ENCODE peak calls at places on chromosomes 1 and 21, in six cellular contexts. One of them, this sample, is unnamed.

GRCh38 chr1:151458936-151459330 is 361 bp downstream of the POGZ start:
- DNase-seq in GM23338: peak; percentile 82
- DNase-seq in IMR-90: peak; percentile 63
- DNase-seq in upper lobe of left lung: peak; percentile 67
- DNase-seq in mucosa of descending colon: peak; percentile 77
- DNase-seq in upper lobe of right lung: peak; percentile 84
- DNase-seq in this sample: peak; percentile 61

GRCh38 chr1:232571523-232571922 is 58.4 kb downstream of the SIPA1L2 start:
- DNase-seq in GM23338: no peak
- DNase-seq in IMR-90: peak; percentile 35
- DNase-seq in upper lobe of left lung: no peak
- DNase-seq in mucosa of descending colon: no peak
- DNase-seq in upper lobe of right lung: no peak
- DNase-seq in this sample: no peak

GRCh38 chr1:10909697-10910489 is 102.6 kb upstream of the TARDBP start:
- DNase-seq in GM23338: peak; percentile 83
- DNase-seq in IMR-90: no peak
- DNase-seq in upper lobe of left lung: peak; percentile 59
- DNase-seq in mucosa of descending colon: peak; percentile 80
- DNase-seq in upper lobe of right lung: peak; percentile 90
- DNase-seq in this sample: peak; percentile 56

GRCh38 chr1:29691499-29691898 is 455.2 kb downstream of the PTPRU start:
- DNase-seq in GM23338: no peak
- DNase-seq in IMR-90: no peak
- DNase-seq in upper lobe of left lung: no peak
- DNase-seq in mucosa of descending colon: no peak
- DNase-seq in upper lobe of right lung: no peak
- DNase-seq in this sample: no peak

GRCh38 chr1:228210684-228211083 is 2.8 kb downstream of the OBSCN start:
- DNase-seq in GM23338: no peak
- DNase-seq in IMR-90: no peak
- DNase-seq in upper lobe of left lung: no peak
- DNase-seq in mucosa of descending colon: no peak
- DNase-seq in upper lobe of right lung: no peak
- DNase-seq in this sample: no peak

GRCh38 chr1:7704214-7705047 is 66.7 kb upstream of the VAMP3 start:
- DNase-seq in GM23338: peak; percentile 96
- DNase-seq in IMR-90: peak; percentile 78
- DNase-seq in upper lobe of left lung: peak; percentile 94
- DNase-seq in mucosa of descending colon: peak; percentile 96
- DNase-seq in upper lobe of right lung: peak; percentile 96
- DNase-seq in this sample: peak; percentile 91

GRCh38 chr1:177600936-177601335 is 368.9 kb downstream of the SEC16B start:
- DNase-seq in GM23338: no peak
- DNase-seq in IMR-90: no peak
- DNase-seq in upper lobe of left lung: no peak
- DNase-seq in mucosa of descending colon: no peak
- DNase-seq in upper lobe of right lung: no peak
- DNase-seq in this sample: no peak

GRCh38 chr1:220699044-220699443 is 8.9 kb downstream of the C1orf115 start:
- DNase-seq in GM23338: no peak
- DNase-seq in IMR-90: no peak
- DNase-seq in upper lobe of left lung: no peak
- DNase-seq in mucosa of descending colon: no peak
- DNase-seq in upper lobe of right lung: no peak
- DNase-seq in this sample: no peak

GRCh38 chr1:169809370-169810095 is 14.8 kb upstream of the METTL18 start:
- DNase-seq in GM23338: peak; percentile 57
- DNase-seq in IMR-90: peak; percentile 35
- DNase-seq in upper lobe of left lung: no peak
- DNase-seq in mucosa of descending colon: no peak
- DNase-seq in upper lobe of right lung: no peak
- DNase-seq in this sample: peak; percentile 38

GRCh38 chr1:9322845-9323244 is 30.2 kb downstream of the SPSB1 start:
- DNase-seq in GM23338: no peak
- DNase-seq in IMR-90: no peak
- DNase-seq in upper lobe of left lung: peak; percentile 35
- DNase-seq in mucosa of descending colon: no peak
- DNase-seq in upper lobe of right lung: no peak
- DNase-seq in this sample: no peak

GRCh38 chr21:29342394-29342957 is 43.8 kb downstream of the BACH1 start:
- DNase-seq in GM23338: no peak
- DNase-seq in IMR-90: peak; percentile 99
- DNase-seq in upper lobe of left lung: peak; percentile 40
- DNase-seq in mucosa of descending colon: peak; percentile 31
- DNase-seq in upper lobe of right lung: no peak
- DNase-seq in this sample: no peak

GRCh38 chr1:39539252-39539790 is 37.3 kb downstream of the PABPC4 start:
- DNase-seq in GM23338: peak; percentile 88
- DNase-seq in IMR-90: peak; percentile 72
- DNase-seq in upper lobe of left lung: peak; percentile 72
- DNase-seq in mucosa of descending colon: peak; percentile 61
- DNase-seq in upper lobe of right lung: peak; percentile 73
- DNase-seq in this sample: peak; percentile 66

DNA sequence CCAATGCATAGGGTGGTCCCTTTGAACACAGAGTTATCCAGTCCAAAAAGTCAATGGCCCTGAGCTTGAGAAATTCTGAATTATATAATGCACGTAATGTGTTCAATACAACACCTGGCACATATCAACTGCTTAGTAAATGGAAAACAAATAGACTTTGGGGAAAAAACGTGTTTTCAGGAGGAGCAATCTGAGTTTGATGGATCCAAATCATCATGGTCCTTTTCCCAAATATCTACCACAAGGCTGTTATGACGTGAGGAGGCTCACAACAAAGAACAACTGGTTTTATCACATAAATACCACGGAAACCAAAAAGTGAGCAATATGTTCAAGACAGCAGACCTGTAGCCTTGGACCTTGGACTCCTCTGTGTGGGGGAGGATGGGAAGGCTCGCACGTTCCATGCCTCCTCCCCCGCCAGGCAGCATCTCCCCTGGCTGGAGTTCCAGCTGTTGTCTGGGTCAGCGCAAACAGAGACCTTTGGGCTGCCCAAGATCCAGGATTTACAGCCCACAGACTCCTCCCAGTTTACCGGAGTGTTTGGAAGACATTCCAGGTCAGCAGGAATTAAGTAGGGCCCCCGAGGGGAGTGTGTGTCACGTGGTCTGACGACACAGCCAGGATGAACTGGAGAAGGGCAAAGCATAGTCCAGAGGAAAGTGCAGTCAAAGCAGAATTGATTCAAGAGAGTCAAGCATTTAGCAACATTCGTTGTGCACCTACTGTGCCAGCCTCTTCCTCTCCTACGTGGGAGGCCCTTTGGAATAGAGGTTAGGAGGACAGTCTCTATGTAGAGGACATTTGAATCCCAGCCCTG is 32.2 kb upstream of the MED18 start:
- DNase-seq in GM23338: peak; percentile 91
- DNase-seq in IMR-90: no peak
- DNase-seq in upper lobe of left lung: no peak
- DNase-seq in mucosa of descending colon: peak; percentile 78
- DNase-seq in upper lobe of right lung: no peak
- DNase-seq in this sample: peak; percentile 98
- H3K4me3 ChIP-seq in GM23338: peak overlapping the region; percentile 27
- H3K4me3 ChIP-seq in IMR-90: no peak overlapping the region
- H3K4me3 ChIP-seq in upper lobe of left lung: no peak overlapping the region
- H3K4me3 ChIP-seq in mucosa of descending colon: no peak overlapping the region
- H3K4me3 ChIP-seq in upper lobe of right lung: no peak overlapping the region
- H3K4me3 ChIP-seq in this sample: no peak overlapping the region

GRCh38 chr1:37479255-37480124 is 5.1 kb downstream of the ZC3H12A start:
- DNase-seq in GM23338: no peak
- DNase-seq in IMR-90: peak; percentile 90
- DNase-seq in upper lobe of left lung: peak; percentile 99
- DNase-seq in mucosa of descending colon: peak; percentile 96
- DNase-seq in upper lobe of right lung: peak; percentile 97
- DNase-seq in this sample: peak; percentile 99
- H3K4me3 ChIP-seq in GM23338: no peak overlapping the region
- H3K4me3 ChIP-seq in IMR-90: peak overlapping the region; percentile 4
- H3K4me3 ChIP-seq in upper lobe of left lung: peak overlapping the region; percentile 92
- H3K4me3 ChIP-seq in mucosa of descending colon: no peak overlapping the region
- H3K4me3 ChIP-seq in upper lobe of right lung: peak overlapping the region; percentile 86
- H3K4me3 ChIP-seq in this sample: peak overlapping the region; percentile 71

GRCh38 chr1:203692565-203693470 is 66.2 kb downstream of the ATP2B4 start:
- DNase-seq in GM23338: no peak
- DNase-seq in IMR-90: peak; percentile 96
- DNase-seq in upper lobe of left lung: peak; percentile 89
- DNase-seq in mucosa of descending colon: peak; percentile 78
- DNase-seq in upper lobe of right lung: peak; percentile 79
- DNase-seq in this sample: peak; percentile 65
- H3K4me3 ChIP-seq in GM23338: no peak overlapping the region
- H3K4me3 ChIP-seq in IMR-90: no peak overlapping the region
- H3K4me3 ChIP-seq in upper lobe of left lung: no peak overlapping the region
- H3K4me3 ChIP-seq in mucosa of descending colon: no peak overlapping the region
- H3K4me3 ChIP-seq in upper lobe of right lung: no peak overlapping the region
- H3K4me3 ChIP-seq in this sample: no peak overlapping the region

GRCh38 chr1:119537979-119538378 is 31.0 kb downstream of the HSD3B1 start:
- DNase-seq in GM23338: no peak
- DNase-seq in IMR-90: no peak
- DNase-seq in upper lobe of left lung: no peak
- DNase-seq in mucosa of descending colon: no peak
- DNase-seq in upper lobe of right lung: no peak
- DNase-seq in this sample: peak; percentile 13

GRCh38 chr1:119544165-119544762 is 37.3 kb downstream of the HSD3B1 start:
- DNase-seq in GM23338: peak; percentile 72
- DNase-seq in IMR-90: no peak
- DNase-seq in upper lobe of left lung: no peak
- DNase-seq in mucosa of descending colon: peak; percentile 33
- DNase-seq in upper lobe of right lung: no peak
- DNase-seq in this sample: peak; percentile 13

GRCh38 chr1:119542492-119542946 is 35.5 kb downstream of the HSD3B1 start:
- DNase-seq in GM23338: no peak
- DNase-seq in IMR-90: no peak
- DNase-seq in upper lobe of left lung: no peak
- DNase-seq in mucosa of descending colon: no peak
- DNase-seq in upper lobe of right lung: no peak
- DNase-seq in this sample: no peak

GRCh38 chr1:119539636-119540035 is 32.6 kb downstream of the HSD3B1 start:
- DNase-seq in GM23338: no peak
- DNase-seq in IMR-90: no peak
- DNase-seq in upper lobe of left lung: no peak
- DNase-seq in mucosa of descending colon: no peak
- DNase-seq in upper lobe of right lung: no peak
- DNase-seq in this sample: no peak

GRCh38 chr1:119541389-119541788 is 34.4 kb downstream of the HSD3B1 start:
- DNase-seq in GM23338: no peak
- DNase-seq in IMR-90: no peak
- DNase-seq in upper lobe of left lung: no peak
- DNase-seq in mucosa of descending colon: no peak
- DNase-seq in upper lobe of right lung: no peak
- DNase-seq in this sample: no peak
- H3K4me3 ChIP-seq in GM23338: no peak overlapping the region
- H3K4me3 ChIP-seq in IMR-90: no peak overlapping the region
- H3K4me3 ChIP-seq in upper lobe of left lung: no peak overlapping the region
- H3K4me3 ChIP-seq in mucosa of descending colon: no peak overlapping the region
- H3K4me3 ChIP-seq in upper lobe of right lung: no peak overlapping the region
- H3K4me3 ChIP-seq in this sample: no peak overlapping the region

GRCh38 chr1:226349801-226350503 is 41.0 kb upstream of the LIN9 start:
- DNase-seq in GM23338: no peak
- DNase-seq in IMR-90: no peak
- DNase-seq in upper lobe of left lung: no peak
- DNase-seq in mucosa of descending colon: peak; percentile 31
- DNase-seq in upper lobe of right lung: no peak
- DNase-seq in this sample: peak; percentile 92

GRCh38 chr1:226350504-226350865 is 41.5 kb upstream of the LIN9 start:
- DNase-seq in GM23338: no peak
- DNase-seq in IMR-90: no peak
- DNase-seq in upper lobe of left lung: no peak
- DNase-seq in mucosa of descending colon: no peak
- DNase-seq in upper lobe of right lung: no peak
- DNase-seq in this sample: no peak

GRCh38 chr1:226351709-226352108 is 42.7 kb upstream of the LIN9 start:
- DNase-seq in GM23338: peak; percentile 60
- DNase-seq in IMR-90: no peak
- DNase-seq in upper lobe of left lung: no peak
- DNase-seq in mucosa of descending colon: no peak
- DNase-seq in upper lobe of right lung: no peak
- DNase-seq in this sample: no peak

GRCh38 chr1:226344441-226345120 is 35.6 kb upstream of the LIN9 start:
- DNase-seq in GM23338: no peak
- DNase-seq in IMR-90: no peak
- DNase-seq in upper lobe of left lung: no peak
- DNase-seq in mucosa of descending colon: no peak
- DNase-seq in upper lobe of right lung: peak; percentile 27
- DNase-seq in this sample: no peak

DNA sequence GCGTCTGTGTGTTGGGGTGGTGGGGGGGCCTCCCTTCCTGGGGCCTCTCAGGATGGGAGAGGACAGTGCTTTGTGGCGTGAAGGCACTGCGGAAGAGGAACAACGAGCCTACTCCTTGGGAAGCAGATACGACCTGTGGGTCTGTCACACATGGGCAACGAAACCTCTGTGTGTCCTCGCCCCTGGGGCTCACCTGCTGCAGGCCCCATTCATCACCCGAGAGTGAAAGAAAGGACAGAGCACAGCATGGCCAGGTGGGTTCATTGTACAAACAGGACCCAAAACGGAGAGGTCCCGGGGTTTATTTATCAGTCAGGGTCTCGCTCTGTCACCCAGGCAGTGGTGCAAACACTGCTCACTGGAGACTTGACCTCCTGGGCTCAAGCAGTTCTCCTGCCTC is 40.1 kb upstream of the LIN9 start:
- DNase-seq in GM23338: no peak
- DNase-seq in IMR-90: no peak
- DNase-seq in upper lobe of left lung: no peak
- DNase-seq in mucosa of descending colon: no peak
- DNase-seq in upper lobe of right lung: no peak
- DNase-seq in this sample: no peak
- H3K4me3 ChIP-seq in GM23338: no peak overlapping the region
- H3K4me3 ChIP-seq in IMR-90: no peak overlapping the region
- H3K4me3 ChIP-seq in upper lobe of left lung: no peak overlapping the region
- H3K4me3 ChIP-seq in mucosa of descending colon: no peak overlapping the region
- H3K4me3 ChIP-seq in upper lobe of right lung: no peak overlapping the region
- H3K4me3 ChIP-seq in this sample: no peak overlapping the region

This sample was measured in small intestine.